ENCODE peak calls at places on chromosomes 1 and 21, in eight cellular contexts. Q is PC-3, B is K562, N is mesendoderm, Z is GM23248, F is GM12878, U is fibroblast of lung, E is keratinocyte. T is an unnamed sample.

GRCh38 chr1:108881369-108881768 is 4.6 kb downstream of the GPSM2 start:
- DNase-seq in Q (peak), U (peak), N (no peak), F (no peak), Z (peak), B (no peak), E (no peak), T (no peak)

GRCh38 chr1:151846062-151846568 is 6.5 kb upstream of the C2CD4D start:
- DNase-seq in F (no peak), B (peak), E (no peak), U (no peak), N (peak), Z (peak), Q (peak), T (no peak)

GRCh38 chr1:68808351-68808750 is 311.5 kb upstream of the DEPDC1 start:
- DNase-seq in F (no peak), Q (no peak), B (no peak), E (no peak), N (peak), U (no peak), Z (no peak), T (no peak)

GRCh38 chr1:94096797-94097549 is 24.0 kb downstream of the ABCA4 start:
- DNase-seq in F (no peak), N (no peak), B (no peak), U (peak), Q (no peak), Z (peak), E (no peak), T (no peak)

GRCh38 chr1:201597551-201598230 is 58.8 kb downstream of the NAV1 start:
- DNase-seq in U (no peak), N (no peak), E (no peak), Q (peak), B (no peak), Z (no peak), F (no peak), T (peak)

GRCh38 chr1:25871704-25872494 is 3.6 kb downstream of the PAQR7 start:
- DNase-seq in B (no peak), N (no peak), Z (no peak), F (no peak), E (no peak), U (no peak), Q (no peak), T (no peak)

GRCh38 chr1:245621589-245621988 is 466.8 kb downstream of the KIF26B start:
- DNase-seq in Z (peak), B (no peak), F (no peak), E (no peak), N (peak), Q (peak), U (no peak), T (no peak)

GRCh38 chr1:21149862-21150432 is 26.8 kb downstream of the EIF4G3 start:
- DNase-seq in F (no peak), Z (peak), B (no peak), E (peak), U (peak), N (peak), Q (peak), T (no peak)

GRCh38 chr1:155078496-155079209 is at the start of gene EFNA3:
- DNase-seq in Z (peak), E (no peak), F (no peak), N (no peak), B (peak), Q (peak), U (no peak), T (peak)

GRCh38 chr21:46229133-46229922 is 754 bp upstream of the LSS start:
- DNase-seq in B (peak), U (no peak), Q (peak), Z (no peak), N (peak), F (no peak), E (no peak), T (no peak)

GRCh38 chr1:10610901-10611600 is 136.3 kb downstream of the PEX14 start:
- DNase-seq in Z (peak), B (no peak), U (peak), N (no peak), F (no peak), E (no peak), Q (peak), T (no peak)

GRCh38 chr1:27071049-27071416 is 58.4 kb upstream of the TENT5B start:
- DNase-seq in U (peak), B (peak), N (peak), E (peak), F (no peak), Q (no peak), Z (peak), T (no peak)

GRCh38 chr1:48552420-48552819 is 80.4 kb upstream of the SPATA6 start:
- DNase-seq in U (no peak), Q (peak), B (no peak), Z (no peak), E (no peak), F (no peak), N (peak), T (no peak)

GRCh38 chr1:94382163-94382562 is 36.0 kb upstream of the ABCD3 start:
- DNase-seq in Q (no peak), Z (no peak), F (no peak), B (no peak), E (no peak), U (no peak), N (no peak), T (peak)

GRCh38 chr1:174007846-174008245 is 14.3 kb downstream of the RC3H1 start:
- DNase-seq in B (no peak), N (no peak), F (no peak), Z (peak), Q (peak), E (no peak), U (no peak), T (no peak)

GRCh38 chr1:100499412-100499811 is 38.5 kb upstream of the GPR88 start:
- DNase-seq in E (no peak), F (no peak), B (no peak), N (no peak), Q (no peak), Z (peak), U (no peak), T (no peak)

GRCh38 chr1:67612690-67613322 is 72.2 kb upstream of the GADD45A start:
- DNase-seq in F (no peak), U (no peak), B (no peak), E (no peak), Z (no peak), Q (peak), N (no peak), T (no peak)

GRCh38 chr1:108679586-108680213 is 12.4 kb upstream of the PRPF38B start:
- DNase-seq in F (no peak), B (no peak), Z (no peak), N (no peak), Q (no peak), E (no peak), U (no peak), T (no peak)

GRCh38 chr1:65820983-65821382 is 28.3 kb downstream of the PDE4B start:
- DNase-seq in U (peak), Z (peak), N (peak), F (no peak), Q (peak), B (no peak), E (no peak), T (no peak)

GRCh38 chr21:28127390-28127789 is 865.3 kb downstream of the LTN1 start:
- DNase-seq in Z (no peak), E (no peak), Q (no peak), F (no peak), U (peak), N (no peak), B (no peak), T (no peak)

GRCh38 chr1:95309031-95309459 is 75.0 kb downstream of the RWDD3 start:
- DNase-seq in U (peak), E (no peak), F (no peak), Q (peak), N (peak), B (peak), Z (peak), T (no peak)

GRCh38 chr1:208183977-208184901 is 59.9 kb downstream of the PLXNA2 start:
- DNase-seq in N (no peak), Z (peak), F (no peak), B (peak), E (peak), U (peak), Q (peak), T (peak)

GRCh38 chr1:199669916-199670315 is 357.6 kb upstream of the NR5A2 start:
- DNase-seq in Z (no peak), B (no peak), N (no peak), F (no peak), U (no peak), Q (no peak), E (no peak), T (no peak)

GRCh38 chr1:52281518-52281917 is 84.5 kb downstream of the CC2D1B start:
- DNase-seq in Z (peak), E (no peak), Q (peak), N (no peak), B (no peak), U (peak), F (no peak), T (no peak)

GRCh38 chr1:87134625-87135024 is 194.1 kb upstream of the LMO4 start:
- DNase-seq in B (no peak), E (no peak), N (no peak), U (no peak), Z (no peak), F (no peak), Q (no peak), T (no peak)

GRCh38 chr1:195278644-195279043 is 1329.6 kb downstream of the KCNT2 start:
- DNase-seq in Q (no peak), F (no peak), Z (no peak), E (no peak), U (no peak), N (no peak), B (no peak), T (no peak)

GRCh38 chr21:41562101-41563000 is 54.4 kb upstream of the TMPRSS2 start:
- DNase-seq in B (no peak), E (no peak), Q (no peak), U (no peak), F (no peak), N (no peak), Z (peak), T (no peak)

GRCh38 chr1:35001743-35002142 is 16.6 kb upstream of the TMEM35B start:
- DNase-seq in B (no peak), U (no peak), N (no peak), E (no peak), F (no peak), Z (peak), Q (no peak), T (no peak)

GRCh38 chr1:167305059-167305704 is 84.5 kb downstream of the POU2F1 start:
- DNase-seq in Q (no peak), N (no peak), B (no peak), Z (no peak), U (no peak), E (no peak), F (no peak), T (no peak)

GRCh38 chr1:53604291-53604919 is 134.6 kb downstream of the GLIS1 start:
- DNase-seq in F (no peak), N (no peak), B (no peak), Z (no peak), U (no peak), E (no peak), Q (no peak), T (no peak)

GRCh38 chr1:203465943-203466342 is 9.7 kb upstream of the PRELP start:
- DNase-seq in Q (no peak), B (no peak), Z (no peak), U (peak), F (no peak), N (no peak), E (no peak), T (no peak)

GRCh38 chr1:38783659-38784229 is 75.8 kb downstream of the RRAGC start:
- DNase-seq in U (no peak), B (peak), F (no peak), E (no peak), Q (no peak), N (no peak), Z (no peak), T (no peak)

GRCh38 chr1:29531596-29531995 is 295.3 kb downstream of the PTPRU start:
- DNase-seq in F (no peak), E (no peak), Z (no peak), U (no peak), Q (no peak), N (no peak), B (no peak), T (no peak)

GRCh38 chr21:46004168-46004861 is 22.7 kb downstream of the COL6A1 start:
- DNase-seq in U (no peak), F (no peak), N (no peak), Z (peak), B (no peak), Q (no peak), E (no peak), T (peak)

GRCh38 chr1:83769072-83769471 is 229.9 kb downstream of the TTLL7 start:
- DNase-seq in N (no peak), Z (no peak), B (no peak), E (no peak), U (no peak), F (no peak), Q (no peak), T (no peak)

GRCh38 chr1:116743535-116743934 is 10.7 kb upstream of the CD2 start:
- DNase-seq in B (no peak), N (peak), E (no peak), Z (peak), F (no peak), Q (no peak), U (no peak), T (no peak)

GRCh38 chr1:199854681-199855321 is 172.7 kb upstream of the NR5A2 start:
- DNase-seq in F (no peak), N (no peak), U (no peak), B (no peak), Z (peak), Q (no peak), E (no peak), T (no peak)

GRCh38 chr1:183089025-183089639 is 65.9 kb downstream of the LAMC1 start:
- DNase-seq in B (no peak), E (no peak), Z (no peak), U (no peak), N (no peak), Q (peak), F (no peak), T (peak)

DNA sequence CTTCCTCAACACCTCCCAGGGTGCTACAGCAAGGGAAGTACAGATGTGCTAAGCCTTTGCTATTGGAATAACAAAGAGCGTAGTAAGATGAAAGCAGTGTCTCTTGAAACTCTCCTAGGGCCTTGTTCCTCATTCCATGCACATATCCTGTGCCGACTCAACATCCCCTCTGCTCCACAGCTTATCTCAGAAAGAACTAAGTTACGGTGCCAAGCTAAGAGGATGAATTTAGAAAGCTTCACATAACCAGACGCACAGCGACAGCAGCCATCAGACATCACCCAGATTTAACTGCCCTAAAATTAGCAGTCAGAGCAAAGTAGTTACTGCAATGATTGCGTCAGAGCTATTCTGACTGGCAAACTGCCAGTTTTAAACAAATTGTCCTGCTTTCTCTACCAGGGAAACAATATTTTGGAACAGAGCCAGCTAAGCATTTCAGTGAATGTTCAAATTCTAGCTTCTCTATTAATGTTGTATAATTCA is 9.5 kb downstream of the SIPA1L2 start:
- DNase-seq in N (peak), Z (peak), E (no peak), F (no peak), B (no peak), Q (peak), U (peak), T (peak)
- H3K9ac ChIP-seq in N (peak), Z (no peak), E (no peak), F (no peak), B (no peak), Q (no peak), U (no peak), T (peak)

GRCh38 chr1:12161662-12162458 is 4.9 kb upstream of the TNFRSF1B start:
- DNase-seq in U (peak), E (peak), N (peak), F (peak), Q (peak), Z (peak), B (peak), T (peak)
- H3K9ac ChIP-seq in U (no peak), E (no peak), N (no peak), F (peak), Q (peak), Z (no peak), B (peak), T (peak)

DNA sequence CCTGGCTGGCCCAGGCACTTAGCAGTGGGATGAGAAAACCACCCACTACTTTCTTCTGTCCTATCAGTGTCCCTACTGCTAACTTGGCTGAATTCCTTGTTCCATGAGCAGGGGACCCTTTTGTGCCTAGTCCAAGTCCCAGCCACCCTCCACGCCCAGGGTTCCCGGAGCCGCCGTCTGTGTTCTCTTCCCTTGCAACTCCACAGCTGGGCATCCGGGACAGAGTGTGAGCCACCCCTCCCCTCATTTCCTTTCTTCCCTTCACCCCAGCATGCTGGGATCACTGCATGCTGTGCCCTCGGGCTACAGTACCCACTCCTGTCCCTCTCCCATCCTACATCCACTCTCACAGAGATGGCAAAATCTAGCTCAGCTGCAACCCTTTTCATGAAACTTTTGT is 44.6 kb downstream of the PGBD5 start:
- DNase-seq in Z (no peak), E (no peak), U (no peak), N (peak), F (no peak), Q (no peak), B (no peak), T (no peak)
- H3K9ac ChIP-seq in Z (no peak), E (no peak), U (no peak), N (no peak), F (no peak), Q (no peak), B (no peak), T (no peak)

GRCh38 chr1:22868331-22868730 is 104.3 kb downstream of the LACTBL1 start:
- DNase-seq in F (no peak), Z (peak), B (no peak), E (no peak), U (peak), N (no peak), Q (peak), T (no peak)

GRCh38 chr1:22872971-22873664 is 99.5 kb downstream of the LACTBL1 start:
- DNase-seq in Z (no peak), E (no peak), N (no peak), U (no peak), B (no peak), F (no peak), Q (no peak), T (no peak)

GRCh38 chr1:22866868-22867267 is 105.8 kb downstream of the LACTBL1 start:
- DNase-seq in B (no peak), F (no peak), E (no peak), Z (no peak), N (no peak), Q (no peak), U (no peak), T (no peak)

GRCh38 chr1:22869325-22869724 is 103.3 kb downstream of the LACTBL1 start:
- DNase-seq in N (no peak), Q (no peak), Z (no peak), F (no peak), U (no peak), E (no peak), B (no peak), T (no peak)

GRCh38 chr1:22870201-22870871 is 102.3 kb downstream of the LACTBL1 start:
- DNase-seq in Z (peak), B (no peak), N (no peak), F (no peak), U (no peak), E (no peak), Q (peak), T (no peak)
- H3K9ac ChIP-seq in Z (no peak), B (no peak), N (no peak), F (no peak), U (no peak), E (no peak), Q (no peak), T (no peak)